ENCODE peak calls at places on chromosome 11, in nine cellular contexts. X, U, E, Q, T, C, V, Y and O are unnamed samples.

GRCh38 chr11:117273550-117274289 is 17.4 kb upstream of the BACE1-AS start:
- DNase-seq in X (no peak), U (no peak), E (peak), Q (no peak), T (no peak), C (peak), V (no peak), Y (no peak), O (peak)

GRCh38 chr11:66081505-66081904 is 11.4 kb downstream of the PACS1 start:
- DNase-seq in X (no peak), U (no peak), E (peak), Q (peak), T (peak), C (no peak), V (no peak), Y (no peak), O (no peak)

GRCh38 chr11:12321217-12321937 is 56.0 kb upstream of the PARVA start:
- DNase-seq in X (no peak), U (no peak), E (no peak), Q (no peak), T (no peak), C (no peak), V (no peak), Y (no peak), O (no peak)

GRCh38 chr11:108405706-108406105 is 61.6 kb downstream of the C11orf65 start:
- DNase-seq in X (no peak), U (no peak), E (no peak), Q (no peak), T (no peak), C (no peak), V (no peak), Y (no peak), O (no peak)

GRCh38 chr11:44326615-44327475 is 16.9 kb upstream of the ALX4 start:
- DNase-seq in X (no peak), U (no peak), E (no peak), Q (no peak), T (no peak), C (no peak), V (no peak), Y (no peak), O (no peak)

GRCh38 chr11:76119032-76119431 is 87.3 kb downstream of the WNT11 start:
- DNase-seq in X (no peak), U (no peak), E (no peak), Q (no peak), T (no peak), C (no peak), V (no peak), Y (no peak), O (no peak)

GRCh38 chr11:8219257-8220021 is 44.2 kb downstream of the LMO1 start:
- DNase-seq in X (no peak), U (peak), E (peak), Q (no peak), T (no peak), C (peak), V (peak), Y (peak), O (peak)

GRCh38 chr11:112797072-112797471 is 164.1 kb upstream of the NCAM1 start:
- DNase-seq in X (no peak), U (peak), E (no peak), Q (no peak), T (no peak), C (no peak), V (peak), Y (peak), O (no peak)

GRCh38 chr11:72069787-72070251 is 10.5 kb downstream of the NUMA1 start:
- DNase-seq in X (peak), U (no peak), E (peak), Q (no peak), T (no peak), C (peak), V (peak), Y (peak), O (peak)

GRCh38 chr11:123168236-123168635 is 26.8 kb downstream of the CLMP start:
- DNase-seq in X (no peak), U (no peak), E (no peak), Q (no peak), T (no peak), C (no peak), V (no peak), Y (no peak), O (no peak)

GRCh38 chr11:2694495-2694894 is 5.3 kb downstream of the KCNQ1OT1 start:
- DNase-seq in X (peak), U (no peak), E (no peak), Q (no peak), T (no peak), C (no peak), V (no peak), Y (no peak), O (no peak)

GRCh38 chr11:105489431-105489830 is 120.4 kb upstream of the GRIA4 start:
- DNase-seq in X (no peak), U (no peak), E (peak), Q (no peak), T (no peak), C (no peak), V (peak), Y (peak), O (no peak)

GRCh38 chr11:21385669-21386068 is 716.3 kb downstream of the NELL1 start:
- DNase-seq in X (no peak), U (no peak), E (no peak), Q (no peak), T (no peak), C (no peak), V (no peak), Y (no peak), O (no peak)

GRCh38 chr11:131978351-131978750 is 607.9 kb downstream of the NTM start:
- DNase-seq in X (no peak), U (no peak), E (peak), Q (no peak), T (no peak), C (no peak), V (no peak), Y (no peak), O (no peak)

GRCh38 chr11:28153586-28153985 is 45.4 kb downstream of the METTL15 start:
- DNase-seq in X (no peak), U (no peak), E (peak), Q (no peak), T (no peak), C (no peak), V (no peak), Y (no peak), O (no peak)

GRCh38 chr11:28144808-28145207 is 36.6 kb downstream of the METTL15 start:
- DNase-seq in X (no peak), U (no peak), E (peak), Q (no peak), T (no peak), C (no peak), V (no peak), Y (no peak), O (no peak)

GRCh38 chr11:107757661-107758060 is 45.8 kb upstream of the SLN start:
- DNase-seq in X (no peak), U (no peak), E (no peak), Q (no peak), T (no peak), C (no peak), V (no peak), Y (peak), O (no peak)

GRCh38 chr11:113389288-113389687 is 1.7 kb downstream of the ANKK1 start:
- DNase-seq in X (no peak), U (no peak), E (no peak), Q (no peak), T (no peak), C (no peak), V (peak), Y (no peak), O (no peak)

GRCh38 chr11:10044618-10045017 is 249.4 kb downstream of the SBF2 start:
- DNase-seq in X (no peak), U (no peak), E (peak), Q (no peak), T (no peak), C (no peak), V (peak), Y (no peak), O (no peak)